ENCODE peak calls at places on chromosomes 3 and 15, in seven cellular contexts. One of them, this sample, is unnamed.

GRCh38 chr3:129530331-129530761 is 1.9 kb downstream of the RHO start:
- DNase-seq in HFF-Myc: no peak
- DNase-seq in tibial nerve: no peak
- DNase-seq in AG09309: peak
- DNase-seq in RWPE2: no peak
- DNase-seq in fibroblast of mammary gland: peak
- DNase-seq in GM13976: no peak
- DNase-seq in this sample: no peak

GRCh38 chr15:51876169-51876568 is 46.7 kb downstream of the TMOD3 start:
- DNase-seq in HFF-Myc: no peak
- DNase-seq in tibial nerve: no peak
- DNase-seq in AG09309: no peak
- DNase-seq in RWPE2: peak
- DNase-seq in fibroblast of mammary gland: no peak
- DNase-seq in GM13976: no peak
- DNase-seq in this sample: no peak

GRCh38 chr3:70808881-70809280 is 496.4 kb upstream of the MDFIC2 start:
- DNase-seq in HFF-Myc: no peak
- DNase-seq in tibial nerve: no peak
- DNase-seq in AG09309: no peak
- DNase-seq in RWPE2: no peak
- DNase-seq in fibroblast of mammary gland: peak
- DNase-seq in GM13976: no peak
- DNase-seq in this sample: no peak

GRCh38 chr3:102699104-102699818 is 264.4 kb downstream of the ZPLD1 start:
- DNase-seq in HFF-Myc: no peak
- DNase-seq in tibial nerve: no peak
- DNase-seq in AG09309: no peak
- DNase-seq in RWPE2: no peak
- DNase-seq in fibroblast of mammary gland: no peak
- DNase-seq in GM13976: no peak
- DNase-seq in this sample: no peak

GRCh38 chr3:128548426-128549282 is 55.7 kb upstream of the GATA2 start:
- DNase-seq in HFF-Myc: no peak
- DNase-seq in tibial nerve: no peak
- DNase-seq in AG09309: no peak
- DNase-seq in RWPE2: no peak
- DNase-seq in fibroblast of mammary gland: peak
- DNase-seq in GM13976: no peak
- DNase-seq in this sample: no peak

GRCh38 chr3:148820885-148821284 is 6.7 kb upstream of the CPB1 start:
- DNase-seq in HFF-Myc: no peak
- DNase-seq in tibial nerve: no peak
- DNase-seq in AG09309: no peak
- DNase-seq in RWPE2: no peak
- DNase-seq in fibroblast of mammary gland: no peak
- DNase-seq in GM13976: no peak
- DNase-seq in this sample: no peak

GRCh38 chr15:71114887-71115566 is at the start of gene THSD4:
- DNase-seq in HFF-Myc: no peak
- DNase-seq in tibial nerve: peak
- DNase-seq in AG09309: no peak
- DNase-seq in RWPE2: peak
- DNase-seq in fibroblast of mammary gland: peak
- DNase-seq in GM13976: peak
- DNase-seq in this sample: no peak

GRCh38 chr3:142065344-142065743 is 84.0 kb downstream of the TFDP2 start:
- DNase-seq in HFF-Myc: no peak
- DNase-seq in tibial nerve: no peak
- DNase-seq in AG09309: no peak
- DNase-seq in RWPE2: no peak
- DNase-seq in fibroblast of mammary gland: no peak
- DNase-seq in GM13976: no peak
- DNase-seq in this sample: no peak

GRCh38 chr3:24338409-24338808 is 156.2 kb downstream of the THRB start:
- DNase-seq in HFF-Myc: no peak
- DNase-seq in tibial nerve: no peak
- DNase-seq in AG09309: no peak
- DNase-seq in RWPE2: no peak
- DNase-seq in fibroblast of mammary gland: no peak
- DNase-seq in GM13976: no peak
- DNase-seq in this sample: no peak

GRCh38 chr3:17678116-17678741 is 64.2 kb downstream of the TBC1D5 start:
- DNase-seq in HFF-Myc: no peak
- DNase-seq in tibial nerve: no peak
- DNase-seq in AG09309: peak
- DNase-seq in RWPE2: no peak
- DNase-seq in fibroblast of mammary gland: peak
- DNase-seq in GM13976: no peak
- DNase-seq in this sample: no peak

GRCh38 chr3:31903686-31904431 is 77.2 kb downstream of the OSBPL10 start:
- DNase-seq in HFF-Myc: no peak
- DNase-seq in tibial nerve: no peak
- DNase-seq in AG09309: no peak
- DNase-seq in RWPE2: no peak
- DNase-seq in fibroblast of mammary gland: no peak
- DNase-seq in GM13976: no peak
- DNase-seq in this sample: no peak

GRCh38 chr3:8450618-8451017 is 51.0 kb upstream of the LMCD1 start:
- DNase-seq in HFF-Myc: no peak
- DNase-seq in tibial nerve: no peak
- DNase-seq in AG09309: no peak
- DNase-seq in RWPE2: no peak
- DNase-seq in fibroblast of mammary gland: peak
- DNase-seq in GM13976: no peak
- DNase-seq in this sample: no peak

GRCh38 chr3:58104155-58104554 is 95.9 kb downstream of the FLNB start:
- DNase-seq in HFF-Myc: no peak
- DNase-seq in tibial nerve: no peak
- DNase-seq in AG09309: no peak
- DNase-seq in RWPE2: no peak
- DNase-seq in fibroblast of mammary gland: no peak
- DNase-seq in GM13976: no peak
- DNase-seq in this sample: no peak

GRCh38 chr3:194397757-194398312 is 1.2 kb downstream of the GP5 start:
- DNase-seq in HFF-Myc: no peak
- DNase-seq in tibial nerve: no peak
- DNase-seq in AG09309: no peak
- DNase-seq in RWPE2: no peak
- DNase-seq in fibroblast of mammary gland: no peak
- DNase-seq in GM13976: no peak
- DNase-seq in this sample: no peak

GRCh38 chr15:86690566-86690965 is 610.9 kb downstream of the AGBL1 start:
- DNase-seq in HFF-Myc: no peak
- DNase-seq in tibial nerve: no peak
- DNase-seq in AG09309: no peak
- DNase-seq in RWPE2: no peak
- DNase-seq in fibroblast of mammary gland: no peak
- DNase-seq in GM13976: no peak
- DNase-seq in this sample: no peak

GRCh38 chr3:66469220-66469640 is 31.6 kb downstream of the LRIG1 start:
- DNase-seq in HFF-Myc: no peak
- DNase-seq in tibial nerve: no peak
- DNase-seq in AG09309: no peak
- DNase-seq in RWPE2: no peak
- DNase-seq in fibroblast of mammary gland: no peak
- DNase-seq in GM13976: peak
- DNase-seq in this sample: no peak

GRCh38 chr15:90934949-90935751 is at the start of gene UNC45A:
- DNase-seq in HFF-Myc: peak
- DNase-seq in tibial nerve: peak
- DNase-seq in AG09309: no peak
- DNase-seq in RWPE2: peak
- DNase-seq in fibroblast of mammary gland: peak
- DNase-seq in GM13976: peak
- DNase-seq in this sample: peak

GRCh38 chr3:16148783-16149182 is 25.7 kb upstream of the GALNT15 start:
- DNase-seq in HFF-Myc: peak
- DNase-seq in tibial nerve: peak
- DNase-seq in AG09309: no peak
- DNase-seq in RWPE2: no peak
- DNase-seq in fibroblast of mammary gland: peak
- DNase-seq in GM13976: no peak
- DNase-seq in this sample: peak

GRCh38 chr15:65163041-65163440 is 22.1 kb downstream of the CLPX start:
- DNase-seq in HFF-Myc: no peak
- DNase-seq in tibial nerve: no peak
- DNase-seq in AG09309: no peak
- DNase-seq in RWPE2: no peak
- DNase-seq in fibroblast of mammary gland: no peak
- DNase-seq in GM13976: no peak
- DNase-seq in this sample: no peak

GRCh38 chr3:120743556-120744195 is 1.1 kb downstream of the GTF2E1 start:
- DNase-seq in HFF-Myc: peak
- DNase-seq in tibial nerve: no peak
- DNase-seq in AG09309: no peak
- DNase-seq in RWPE2: no peak
- DNase-seq in fibroblast of mammary gland: peak
- DNase-seq in GM13976: no peak
- DNase-seq in this sample: no peak

GRCh38 chr15:40029979-40030893 is 8.7 kb downstream of the SRP14 start:
- DNase-seq in HFF-Myc: no peak
- DNase-seq in tibial nerve: no peak
- DNase-seq in AG09309: no peak
- DNase-seq in RWPE2: no peak
- DNase-seq in fibroblast of mammary gland: peak
- DNase-seq in GM13976: no peak
- DNase-seq in this sample: no peak

GRCh38 chr3:102398196-102398595 is 36.6 kb upstream of the ZPLD1 start:
- DNase-seq in HFF-Myc: no peak
- DNase-seq in tibial nerve: no peak
- DNase-seq in AG09309: no peak
- DNase-seq in RWPE2: no peak
- DNase-seq in fibroblast of mammary gland: no peak
- DNase-seq in GM13976: no peak
- DNase-seq in this sample: no peak

GRCh38 chr15:67124911-67125588 is 59.6 kb downstream of the SMAD3 start:
- DNase-seq in HFF-Myc: no peak
- DNase-seq in tibial nerve: no peak
- DNase-seq in AG09309: no peak
- DNase-seq in RWPE2: no peak
- DNase-seq in fibroblast of mammary gland: peak
- DNase-seq in GM13976: no peak
- DNase-seq in this sample: no peak

GRCh38 chr15:31525988-31526665 is 199.5 kb downstream of the KLF13 start:
- DNase-seq in HFF-Myc: no peak
- DNase-seq in tibial nerve: no peak
- DNase-seq in AG09309: no peak
- DNase-seq in RWPE2: no peak
- DNase-seq in fibroblast of mammary gland: no peak
- DNase-seq in GM13976: no peak
- DNase-seq in this sample: no peak

GRCh38 chr15:69026355-69026754 is 11.9 kb downstream of the NOX5 start:
- DNase-seq in HFF-Myc: no peak
- DNase-seq in tibial nerve: no peak
- DNase-seq in AG09309: no peak
- DNase-seq in RWPE2: no peak
- DNase-seq in fibroblast of mammary gland: no peak
- DNase-seq in GM13976: no peak
- DNase-seq in this sample: no peak

GRCh38 chr3:28039234-28039633 is 202.2 kb upstream of the CMC1 start:
- DNase-seq in HFF-Myc: no peak
- DNase-seq in tibial nerve: no peak
- DNase-seq in AG09309: no peak
- DNase-seq in RWPE2: no peak
- DNase-seq in fibroblast of mammary gland: no peak
- DNase-seq in GM13976: no peak
- DNase-seq in this sample: no peak

GRCh38 chr3:7638103-7638502 is 777.2 kb downstream of the GRM7 start:
- DNase-seq in HFF-Myc: no peak
- DNase-seq in tibial nerve: no peak
- DNase-seq in AG09309: no peak
- DNase-seq in RWPE2: no peak
- DNase-seq in fibroblast of mammary gland: no peak
- DNase-seq in GM13976: no peak
- DNase-seq in this sample: no peak

GRCh38 chr15:58535337-58535736 is 103.5 kb downstream of the LIPC start:
- DNase-seq in HFF-Myc: no peak
- DNase-seq in tibial nerve: no peak
- DNase-seq in AG09309: no peak
- DNase-seq in RWPE2: no peak
- DNase-seq in fibroblast of mammary gland: no peak
- DNase-seq in GM13976: no peak
- DNase-seq in this sample: no peak

GRCh38 chr3:173993299-173993698 is 595.8 kb downstream of the NLGN1 start:
- DNase-seq in HFF-Myc: peak
- DNase-seq in tibial nerve: no peak
- DNase-seq in AG09309: peak
- DNase-seq in RWPE2: no peak
- DNase-seq in fibroblast of mammary gland: peak
- DNase-seq in GM13976: peak
- DNase-seq in this sample: no peak
- TF ChIP-seq CTCF in HFF-Myc: peak
- TF ChIP-seq CTCF in tibial nerve: no peak
- TF ChIP-seq CTCF in AG09309: peak
- TF ChIP-seq CTCF in RWPE2: peak
- TF ChIP-seq CTCF in fibroblast of mammary gland: peak
- TF ChIP-seq CTCF in GM13976: no peak
- TF ChIP-seq CTCF in this sample: no peak

GRCh38 chr3:67943546-67943945 is 289.1 kb upstream of the SUCLG2 start:
- DNase-seq in HFF-Myc: no peak
- DNase-seq in tibial nerve: no peak
- DNase-seq in AG09309: no peak
- DNase-seq in RWPE2: no peak
- DNase-seq in fibroblast of mammary gland: no peak
- DNase-seq in GM13976: no peak
- DNase-seq in this sample: no peak

GRCh38 chr3:67946446-67946845 is 292.0 kb upstream of the SUCLG2 start:
- DNase-seq in HFF-Myc: no peak
- DNase-seq in tibial nerve: no peak
- DNase-seq in AG09309: no peak
- DNase-seq in RWPE2: no peak
- DNase-seq in fibroblast of mammary gland: no peak
- DNase-seq in GM13976: no peak
- DNase-seq in this sample: no peak

GRCh38 chr3:67947808-67948508 is 293.5 kb upstream of the SUCLG2 start:
- DNase-seq in HFF-Myc: no peak
- DNase-seq in tibial nerve: no peak
- DNase-seq in AG09309: no peak
- DNase-seq in RWPE2: no peak
- DNase-seq in fibroblast of mammary gland: no peak
- DNase-seq in GM13976: no peak
- DNase-seq in this sample: no peak
- TF ChIP-seq CTCF in HFF-Myc: no peak
- TF ChIP-seq CTCF in tibial nerve: no peak
- TF ChIP-seq CTCF in AG09309: no peak
- TF ChIP-seq CTCF in RWPE2: no peak
- TF ChIP-seq CTCF in fibroblast of mammary gland: no peak
- TF ChIP-seq CTCF in GM13976: no peak
- TF ChIP-seq CTCF in this sample: no peak

GRCh38 chr3:106797461-106797860 is 579.8 kb upstream of the CCDC54 start:
- DNase-seq in HFF-Myc: no peak
- DNase-seq in tibial nerve: no peak
- DNase-seq in AG09309: no peak
- DNase-seq in RWPE2: no peak
- DNase-seq in fibroblast of mammary gland: no peak
- DNase-seq in GM13976: no peak
- DNase-seq in this sample: no peak
- TF ChIP-seq CTCF in HFF-Myc: no peak
- TF ChIP-seq CTCF in tibial nerve: no peak
- TF ChIP-seq CTCF in AG09309: no peak
- TF ChIP-seq CTCF in RWPE2: no peak
- TF ChIP-seq CTCF in fibroblast of mammary gland: no peak
- TF ChIP-seq CTCF in GM13976: no peak
- TF ChIP-seq CTCF in this sample: no peak

GRCh38 chr3:161208931-161209330 is 12.2 kb upstream of the NMD3 start:
- DNase-seq in HFF-Myc: no peak
- DNase-seq in tibial nerve: no peak
- DNase-seq in AG09309: no peak
- DNase-seq in RWPE2: no peak
- DNase-seq in fibroblast of mammary gland: no peak
- DNase-seq in GM13976: no peak
- DNase-seq in this sample: no peak
- TF ChIP-seq CTCF in HFF-Myc: no peak
- TF ChIP-seq CTCF in tibial nerve: no peak
- TF ChIP-seq CTCF in AG09309: no peak
- TF ChIP-seq CTCF in RWPE2: no peak
- TF ChIP-seq CTCF in fibroblast of mammary gland: no peak
- TF ChIP-seq CTCF in GM13976: no peak
- TF ChIP-seq CTCF in this sample: no peak